ENCODE peak calls at places on chromosomes 12 and 14, in four cellular contexts. Y is fibroblast of the aortic adventitia, D is NCI-H1694, E is A549. F is an unnamed sample.

GRCh38 chr12:3315201-3315661 is 175.8 kb upstream of the PRMT8 start:
- DNase-seq in Y (peak), D (no peak), E (no peak), F (no peak)

GRCh38 chr12:12718853-12719252 is 1.7 kb downstream of the CDKN1B start:
- DNase-seq in Y (peak), D (no peak), E (peak), F (no peak)

GRCh38 chr14:35215110-35215872 is 76.9 kb upstream of the PSMA6 start:
- DNase-seq in Y (peak), D (no peak), E (peak), F (peak)

GRCh38 chr12:33834672-33835071 is 187.6 kb upstream of the ALG10 start:
- DNase-seq in Y (no peak), D (no peak), E (no peak), F (no peak)

GRCh38 chr12:93050026-93050747 is 121.1 kb upstream of the EEA1 start:
- DNase-seq in Y (peak), D (no peak), E (no peak), F (peak)

GRCh38 chr12:82300611-82301010 is 57.6 kb downstream of the CCDC59 start:
- DNase-seq in Y (no peak), D (no peak), E (no peak), F (no peak)

GRCh38 chr12:80359703-80360102 is 84.3 kb upstream of the PTPRQ start:
- DNase-seq in Y (no peak), D (no peak), E (no peak), F (no peak)

GRCh38 chr14:21105095-21105494 is 4.2 kb downstream of the TMEM253 start:
- DNase-seq in Y (no peak), D (no peak), E (no peak), F (peak)

GRCh38 chr12:123714302-123714627 is 2.1 kb downstream of the ATP6V0A2 start:
- DNase-seq in Y (no peak), D (no peak), E (no peak), F (no peak)

GRCh38 chr12:2691001-2691339 is 103.8 kb upstream of the FKBP4 start:
- DNase-seq in Y (no peak), D (peak), E (peak), F (peak)

GRCh38 chr14:33903369-33903768 is 47.5 kb downstream of the EGLN3 start:
- DNase-seq in Y (no peak), D (no peak), E (no peak), F (no peak)

GRCh38 chr12:122886851-122887816 is 8.8 kb downstream of the VPS37B start:
- DNase-seq in Y (no peak), D (no peak), E (peak), F (peak)

GRCh38 chr14:101840649-101841365 is 79.3 kb downstream of the PPP2R5C start:
- DNase-seq in Y (no peak), D (peak), E (no peak), F (no peak)

GRCh38 chr12:26832817-26833691 is at the start of gene ITPR2:
- DNase-seq in Y (peak), D (peak), E (peak), F (peak)

GRCh38 chr12:68042212-68042699 is 53.0 kb downstream of the IFNG-AS1 start:
- DNase-seq in Y (peak), D (no peak), E (no peak), F (no peak)

GRCh38 chr14:99541211-99541610 is 60.0 kb downstream of the CCNK start:
- DNase-seq in Y (no peak), D (no peak), E (no peak), F (no peak)

GRCh38 chr12:126718365-126718764 is 1548.6 kb upstream of the TMEM132C start:
- DNase-seq in Y (no peak), D (no peak), E (no peak), F (no peak)

GRCh38 chr12:81206425-81206824 is 128.5 kb downstream of the ACSS3 start:
- DNase-seq in Y (no peak), D (peak), E (no peak), F (no peak)

GRCh38 chr12:3432868-3433267 is 58.1 kb upstream of the PRMT8 start:
- DNase-seq in Y (no peak), D (no peak), E (no peak), F (no peak)

GRCh38 chr12:131917139-131917710 is 11.9 kb upstream of the PUS1 start:
- DNase-seq in Y (no peak), D (no peak), E (no peak), F (no peak)

GRCh38 chr14:100304825-100305445 is 1.3 kb downstream of the SLC25A29 start:
- DNase-seq in Y (peak), D (peak), E (peak), F (peak)

GRCh38 chr14:23953464-23954278 is at the start of gene DHRS4:
- DNase-seq in Y (peak), D (peak), E (peak), F (peak)

GRCh38 chr12:128729628-128730121 is 94.1 kb downstream of the SLC15A4 start:
- DNase-seq in Y (no peak), D (no peak), E (peak), F (no peak)

GRCh38 chr14:49897965-49898364 is 5.1 kb downstream of the ARF6 start:
- DNase-seq in Y (no peak), D (no peak), E (no peak), F (no peak)

GRCh38 chr12:675562-675961 is 12.3 kb upstream of the NINJ2 start:
- DNase-seq in Y (no peak), D (no peak), E (no peak), F (no peak)

GRCh38 chr12:53530056-53530455 is 22.8 kb upstream of the NPFF start:
- DNase-seq in Y (no peak), D (peak), E (no peak), F (no peak)

GRCh38 chr14:76591270-76591669 is 170.0 kb upstream of the VASH1 start:
- DNase-seq in Y (no peak), D (peak), E (no peak), F (no peak)

GRCh38 chr14:76848879-76849278 is 22.7 kb downstream of the LRRC74A start:
- DNase-seq in Y (no peak), D (no peak), E (peak), F (no peak)

GRCh38 chr14:72544615-72545387 is 349.1 kb downstream of the DPF3 start:
- DNase-seq in Y (no peak), D (peak), E (no peak), F (no peak)

GRCh38 chr14:103711516-103712431 is 3.5 kb downstream of the XRCC3 start:
- DNase-seq in Y (peak), D (no peak), E (no peak), F (no peak)

GRCh38 chr14:99946652-99947489 is 118.4 kb upstream of the EVL start:
- DNase-seq in Y (no peak), D (peak), E (no peak), F (no peak)

GRCh38 chr12:31749024-31749704 is 20.3 kb upstream of the AMN1 start:
- DNase-seq in Y (peak), D (no peak), E (peak), F (peak)

GRCh38 chr14:48586099-48586498 is 910.7 kb upstream of the MDGA2 start:
- DNase-seq in Y (no peak), D (no peak), E (no peak), F (no peak)

GRCh38 chr14:55255979-55256378 is 15.2 kb upstream of the FBXO34 start:
- DNase-seq in Y (no peak), D (no peak), E (no peak), F (no peak)

GRCh38 chr12:1919284-1919683 is 832 bp upstream of the CACNA2D4 start:
- DNase-seq in Y (no peak), D (no peak), E (no peak), F (peak)

GRCh38 chr14:60485600-60486251 is at the start of gene C14orf39:
- DNase-seq in Y (peak), D (no peak), E (no peak), F (peak)

GRCh38 chr12:116076399-116076798 is 201.1 kb downstream of the MED13L start:
- DNase-seq in Y (no peak), D (no peak), E (no peak), F (no peak)

GRCh38 chr12:106078358-106079025 is 60.3 kb downstream of the NUAK1 start:
- DNase-seq in Y (peak), D (no peak), E (peak), F (peak)

GRCh38 chr14:72521968-72522741 is 371.7 kb downstream of the DPF3 start:
- DNase-seq in Y (no peak), D (no peak), E (no peak), F (no peak)

GRCh38 chr12:14256139-14256538 is 109.3 kb upstream of the ATF7IP start:
- DNase-seq in Y (peak), D (no peak), E (no peak), F (peak)